ENCODE peak calls at places on chromosomes 11 and 22, in eight cellular contexts. I, V, P, C, Y, J, U and F are unnamed samples.

GRCh38 chr11:114796954-114797721 is 118.8 kb downstream of the NXPE2 start:
- DNase-seq in I (no peak), V (no peak), P (no peak), C (no peak), Y (no peak), J (no peak), U (peak), F (no peak)

GRCh38 chr11:18723991-18724390 is 2.0 kb downstream of the IGSF22 start:
- DNase-seq in I (no peak), V (no peak), P (no peak), C (no peak), Y (no peak), J (no peak), U (no peak), F (no peak)

GRCh38 chr11:95330332-95330731 is 99.3 kb upstream of the SESN3 start:
- DNase-seq in I (no peak), V (peak), P (no peak), C (no peak), Y (no peak), J (no peak), U (no peak), F (no peak)

GRCh38 chr11:93234602-93235207 is 36.9 kb upstream of the SLC36A4 start:
- DNase-seq in I (peak), V (peak), P (peak), C (peak), Y (peak), J (peak), U (peak), F (peak)

GRCh38 chr11:35376613-35377012 is 42.7 kb downstream of the SLC1A2 start:
- DNase-seq in I (peak), V (no peak), P (no peak), C (no peak), Y (peak), J (no peak), U (no peak), F (no peak)

GRCh38 chr22:35480627-35481565 is 59.7 kb upstream of the RASD2 start:
- DNase-seq in I (no peak), V (no peak), P (no peak), C (no peak), Y (no peak), J (no peak), U (no peak), F (no peak)

GRCh38 chr11:96063886-96064285 is 140.0 kb upstream of the MTMR2 start:
- DNase-seq in I (no peak), V (no peak), P (no peak), C (no peak), Y (no peak), J (no peak), U (no peak), F (no peak)

GRCh38 chr11:102361100-102362021 is 14.3 kb downstream of the BIRC2 start:
- DNase-seq in I (peak), V (no peak), P (no peak), C (peak), Y (no peak), J (no peak), U (no peak), F (peak)

GRCh38 chr11:47216141-47216798 is 1.5 kb downstream of the DDB2 start:
- DNase-seq in I (peak), V (peak), P (peak), C (peak), Y (peak), J (peak), U (peak), F (peak)

GRCh38 chr11:5620606-5621521 is 3.9 kb upstream of the TRIM34 start:
- DNase-seq in I (peak), V (peak), P (peak), C (no peak), Y (peak), J (no peak), U (no peak), F (no peak)

GRCh38 chr11:34667810-34668582 is 47.1 kb downstream of the EHF start:
- DNase-seq in I (no peak), V (no peak), P (no peak), C (no peak), Y (no peak), J (no peak), U (no peak), F (no peak)

GRCh38 chr11:114317738-114318137 is 21.5 kb downstream of the NNMT start:
- DNase-seq in I (peak), V (no peak), P (no peak), C (no peak), Y (peak), J (no peak), U (peak), F (no peak)

GRCh38 chr11:86014221-86014620 is 54.7 kb downstream of the PICALM start:
- DNase-seq in I (no peak), V (no peak), P (no peak), C (no peak), Y (no peak), J (no peak), U (no peak), F (no peak)

GRCh38 chr22:49213731-49214352 is 613.8 kb downstream of the BRD1 start:
- DNase-seq in I (no peak), V (peak), P (no peak), C (no peak), Y (no peak), J (no peak), U (no peak), F (peak)

GRCh38 chr11:19846654-19847330 is 134.2 kb downstream of the NAV2 start:
- DNase-seq in I (peak), V (no peak), P (no peak), C (no peak), Y (peak), J (no peak), U (no peak), F (no peak)

GRCh38 chr11:46119352-46120216 is 1.7 kb downstream of the PHF21A start:
- DNase-seq in I (peak), V (no peak), P (peak), C (peak), Y (peak), J (no peak), U (peak), F (peak)

GRCh38 chr11:47572715-47573255 is 6.0 kb downstream of the KBTBD4 start:
- DNase-seq in I (no peak), V (no peak), P (no peak), C (no peak), Y (no peak), J (no peak), U (no peak), F (no peak)

GRCh38 chr22:32775957-32776356 is 25.5 kb upstream of the TIMP3 start:
- DNase-seq in I (no peak), V (no peak), P (no peak), C (peak), Y (no peak), J (no peak), U (peak), F (no peak)

GRCh38 chr22:21012446-21013407 is 2.2 kb upstream of the P2RX6 start:
- DNase-seq in I (no peak), V (no peak), P (no peak), C (no peak), Y (no peak), J (no peak), U (no peak), F (no peak)

GRCh38 chr11:13876423-13876822 is 86.1 kb upstream of the SPON1 start:
- DNase-seq in I (no peak), V (no peak), P (no peak), C (no peak), Y (no peak), J (no peak), U (no peak), F (no peak)

GRCh38 chr11:64764753-64765152 is 5.0 kb upstream of the PYGM start:
- DNase-seq in I (no peak), V (no peak), P (no peak), C (no peak), Y (no peak), J (no peak), U (no peak), F (peak)

GRCh38 chr11:60118333-60118732 is 29.9 kb downstream of the MS4A2 start:
- DNase-seq in I (no peak), V (no peak), P (no peak), C (peak), Y (no peak), J (no peak), U (peak), F (no peak)

GRCh38 chr11:81700061-81700460 is 1033.6 kb downstream of the FAM181B start:
- DNase-seq in I (no peak), V (no peak), P (no peak), C (no peak), Y (no peak), J (no peak), U (peak), F (no peak)

GRCh38 chr11:123195182-123196059 is at the start of gene CLMP:
- DNase-seq in I (peak), V (no peak), P (peak), C (no peak), Y (peak), J (no peak), U (no peak), F (peak)

GRCh38 chr11:75656044-75656726 is 12.7 kb downstream of the MAP6 start:
- DNase-seq in I (peak), V (no peak), P (peak), C (no peak), Y (no peak), J (no peak), U (no peak), F (no peak)